ENCODE peak calls at places on chromosomes 3 and 15, in four cellular contexts. F, G, Z and C are unnamed samples.

GRCh38 chr3:30933478-30934207 is 39.2 kb upstream of the GADL1 start:
- DNase-seq in G (no peak), F (no peak), Z (no peak), C (no peak)

GRCh38 chr3:175357758-175358157 is 498.6 kb downstream of the NAALADL2 start:
- DNase-seq in Z (no peak), F (no peak), G (no peak), C (no peak)

GRCh38 chr15:99703603-99704443 is 29.4 kb downstream of the LYSMD4 start:
- DNase-seq in F (no peak), G (peak), Z (peak), C (no peak)

GRCh38 chr3:132997404-132997803 is 40.8 kb upstream of the TMEM108 start:
- DNase-seq in F (no peak), G (no peak), Z (no peak), C (no peak)

GRCh38 chr15:28091313-28091712 is 7.8 kb downstream of the OCA2 start:
- DNase-seq in Z (no peak), G (no peak), F (no peak), C (no peak)

GRCh38 chr3:114706591-114707224 is 412.9 kb downstream of the TIGIT start:
- DNase-seq in G (no peak), Z (peak), F (no peak), C (no peak)

GRCh38 chr3:150411971-150412370 is 3.9 kb downstream of the TSC22D2 start:
- DNase-seq in F (no peak), G (no peak), Z (no peak), C (no peak)

GRCh38 chr3:21645121-21645897 is 105.7 kb downstream of the ZNF385D start:
- DNase-seq in G (no peak), Z (peak), F (no peak), C (no peak)

GRCh38 chr15:56959318-56959648 is 40.8 kb downstream of the TCF12 start:
- DNase-seq in G (no peak), Z (no peak), F (no peak), C (no peak)

GRCh38 chr3:52313774-52314188 is 2.3 kb upstream of the DNAH1 start:
- DNase-seq in Z (peak), G (no peak), F (no peak), C (no peak)

GRCh38 chr15:27933562-27933961 is 165.6 kb downstream of the OCA2 start:
- DNase-seq in G (no peak), F (no peak), Z (no peak), C (no peak)

GRCh38 chr15:48244923-48245322 is 38.8 kb downstream of the SLC12A1 start:
- DNase-seq in G (no peak), F (no peak), Z (peak), C (no peak)

GRCh38 chr3:134376786-134377431 is 2.7 kb upstream of the AMOTL2 start:
- DNase-seq in G (no peak), F (no peak), Z (no peak), C (no peak)

GRCh38 chr3:193943200-193943599 is 192.7 kb upstream of the HES1 start:
- DNase-seq in Z (no peak), G (no peak), F (no peak), C (no peak)

GRCh38 chr15:35281515-35281914 is 196.4 kb upstream of the NANOGP8 start:
- DNase-seq in G (no peak), F (no peak), Z (no peak), C (no peak)

DNA sequence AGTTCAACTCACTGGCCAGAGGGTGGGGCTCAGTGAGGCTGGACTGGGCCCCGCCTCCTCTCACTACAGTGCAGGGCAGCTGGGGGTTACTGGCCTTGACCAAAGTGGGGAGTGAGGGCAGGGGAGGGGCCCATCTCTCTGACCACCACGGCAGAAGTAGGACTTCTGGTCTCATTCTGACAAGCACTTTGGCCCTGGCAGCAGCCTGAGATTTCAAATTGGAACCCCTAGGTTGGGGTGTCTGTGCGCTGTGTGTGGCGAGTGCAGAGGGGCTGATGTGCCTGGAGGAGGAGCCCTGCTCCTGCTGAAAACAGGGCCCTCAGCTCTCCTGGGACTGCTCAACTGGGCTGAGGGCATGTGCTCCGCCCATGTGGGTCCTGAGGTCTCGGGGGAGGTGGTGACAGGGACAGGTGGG is 60.3 kb upstream of the RPL32 start:
- DNase-seq in Z (no peak), G (no peak), F (no peak), C (no peak)
- TF ChIP-seq CTCF in Z (no peak), G (no peak), F (no peak), C (no peak)

DNA sequence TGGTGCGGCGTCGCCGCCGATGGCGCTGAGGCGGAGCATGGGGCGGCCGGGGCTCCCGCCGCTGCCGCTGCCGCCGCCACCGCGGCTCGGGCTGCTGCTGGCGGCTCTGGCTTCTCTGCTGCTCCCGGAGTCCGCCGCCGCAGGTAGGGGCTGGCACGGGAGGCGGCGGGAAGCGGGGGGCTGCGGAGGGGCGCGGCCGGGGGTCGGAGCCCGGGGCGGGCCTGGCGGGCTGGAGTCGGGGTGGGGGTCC is 152 bp downstream of the TYRO3 start:
- DNase-seq in F (no peak), Z (no peak), G (no peak), C (no peak)
- TF ChIP-seq CTCF in F (no peak), Z (no peak), G (no peak), C (no peak)

GRCh38 chr3:88469216-88469615 is 319.5 kb downstream of the C3orf38 start:
- DNase-seq in G (peak), F (no peak), Z (no peak), C (no peak)
- TF ChIP-seq CTCF in G (no peak), F (no peak), Z (no peak), C (no peak)

GRCh38 chr3:84136425-84136824 is 822.4 kb upstream of the CADM2 start:
- DNase-seq in F (no peak), Z (no peak), G (no peak), C (no peak)
- TF ChIP-seq CTCF in F (no peak), Z (no peak), G (no peak), C (no peak)

GRCh38 chr3:75140904-75141615 is 523.1 kb upstream of the FRG2C start:
- DNase-seq in Z (no peak), F (no peak), G (no peak), C (no peak)
- TF ChIP-seq CTCF in Z (no peak), F (no peak), G (no peak), C (no peak)

GRCh38 chr3:16433701-16434151 is 79.8 kb downstream of the RFTN1 start:
- DNase-seq in Z (no peak), F (no peak), G (no peak), C (no peak)

GRCh38 chr3:16429086-16429485 is 84.4 kb downstream of the RFTN1 start:
- DNase-seq in Z (peak), G (no peak), F (no peak), C (no peak)

GRCh38 chr3:16432714-16433113 is 80.8 kb downstream of the RFTN1 start:
- DNase-seq in Z (no peak), F (no peak), G (no peak), C (no peak)

GRCh38 chr3:16427309-16427965 is 86.1 kb downstream of the RFTN1 start:
- DNase-seq in G (peak), Z (peak), F (no peak), C (no peak)

GRCh38 chr3:16430717-16431630 is 82.5 kb downstream of the RFTN1 start:
- DNase-seq in Z (no peak), G (peak), F (no peak), C (no peak)
- TF ChIP-seq CTCF in Z (no peak), G (no peak), F (no peak), C (no peak)

GRCh38 chr3:100540791-100541334 is 48.4 kb downstream of the TMEM45A start:
- DNase-seq in G (no peak), F (no peak), Z (no peak), C (no peak)
- TF ChIP-seq CTCF in G (no peak), F (no peak), Z (no peak), C (no peak)